ENCODE peak calls at places on chromosomes 12 and 14, in seven cellular contexts. W is GM13977, B is T-helper 1 cell, S is upper lobe of right lung, M is HT-29, O is activated gamma-delta T cell, N is amygdala. X is an unnamed sample.

GRCh38 chr12:54051081-54051912 is 2.3 kb upstream of the HOXC4 start:
- DNase-seq in O (no peak), B (no peak), M (peak), S (peak), W (no peak), N (no peak), X (no peak)

GRCh38 chr12:84056-84455 is 17.5 kb downstream of the IQSEC3 start:
- DNase-seq in M (no peak), N (peak), B (no peak), S (no peak), W (no peak), O (no peak), X (no peak)

GRCh38 chr14:76953196-76953945 is 75.1 kb downstream of the IRF2BPL start:
- DNase-seq in S (peak), O (no peak), B (peak), M (peak), W (peak), N (no peak), X (peak)

GRCh38 chr12:4191642-4192041 is 81.9 kb upstream of the CCND2 start:
- DNase-seq in B (no peak), O (no peak), N (no peak), M (no peak), W (peak), S (no peak), X (peak)

GRCh38 chr12:121975029-121975428 is 46.7 kb upstream of the BCL7A start:
- DNase-seq in N (no peak), W (no peak), O (no peak), M (no peak), B (no peak), S (no peak), X (no peak)

GRCh38 chr12:104462325-104462724 is 5.6 kb downstream of the CHST11 start:
- DNase-seq in N (no peak), O (no peak), M (no peak), W (no peak), S (no peak), B (no peak), X (no peak)

GRCh38 chr12:29921307-29921706 is 137.6 kb upstream of the TMTC1 start:
- DNase-seq in O (no peak), M (peak), B (no peak), W (no peak), S (no peak), N (no peak), X (peak)

GRCh38 chr14:91352101-91352500 is 65.5 kb downstream of the CCDC88C start:
- DNase-seq in N (no peak), M (no peak), B (no peak), S (peak), O (no peak), W (no peak), X (no peak)

GRCh38 chr12:52203126-52203921 is 11.5 kb upstream of the KRT80 start:
- DNase-seq in N (peak), O (no peak), S (peak), M (peak), W (peak), B (no peak), X (peak)

GRCh38 chr12:53949631-53950440 is 4.9 kb upstream of the HOXC12 start:
- DNase-seq in N (no peak), S (no peak), W (no peak), B (no peak), M (peak), O (no peak), X (no peak)

GRCh38 chr12:25957898-25958253 is 606 bp upstream of the RASSF8 start:
- DNase-seq in O (no peak), M (no peak), N (no peak), W (no peak), S (no peak), B (no peak), X (peak)

GRCh38 chr12:57215668-57216013 is 953 bp upstream of the NXPH4 start:
- DNase-seq in O (no peak), W (peak), B (no peak), M (no peak), S (no peak), N (no peak), X (no peak)

GRCh38 chr12:6370994-6371754 is 4.2 kb downstream of the SCNN1A start:
- DNase-seq in M (peak), B (no peak), S (peak), W (no peak), O (no peak), N (no peak), X (peak)

GRCh38 chr12:107111314-107111713 is 18.0 kb upstream of the CRY1 start:
- DNase-seq in O (no peak), W (no peak), M (no peak), N (no peak), S (no peak), B (no peak), X (no peak)

GRCh38 chr12:103547929-103548328 is 39.1 kb upstream of the STAB2 start:
- DNase-seq in N (no peak), O (no peak), B (no peak), M (no peak), S (no peak), W (no peak), X (no peak)

GRCh38 chr12:106681210-106681609 is 93.3 kb upstream of the RIC8B start:
- DNase-seq in B (no peak), W (no peak), S (no peak), N (no peak), O (no peak), M (no peak), X (no peak)

GRCh38 chr12:115227137-115227615 is 543.2 kb upstream of the TBX3 start:
- DNase-seq in W (no peak), M (peak), O (no peak), B (no peak), N (no peak), S (no peak), X (peak)